ENCODE peak calls at places on chromosomes 1 and 21, in ten cellular contexts. O is thoracic aorta; L is keratinocyte; C is H9; Y is CD4-positive, alpha-beta T cell; S is H1; T is uterus; G is CD8-positive, alpha-beta memory T cell; W is dorsolateral prefrontal cortex; A is left lung. H is an unnamed sample.

GRCh38 chr1:11051781-11052510 is 4.9 kb upstream of the MASP2 start:
- DNase-seq in O (no peak), L (no peak), C (no peak), Y (no peak), S (no peak), T (no peak), G (no peak), W (no peak), A (no peak), H (no peak)

GRCh38 chr1:238951809-238952208 is 434.6 kb upstream of the CHRM3 start:
- DNase-seq in O (no peak), L (peak; percentile 4), C (no peak), Y (no peak), S (no peak), T (no peak), G (no peak), W (no peak), A (no peak), H (no peak)

GRCh38 chr1:3106216-3106615 is 37.2 kb downstream of the PRDM16 start:
- DNase-seq in O (no peak), L (no peak), C (no peak), Y (no peak), S (no peak), T (no peak), G (no peak), W (no peak), A (no peak), H (no peak)

GRCh38 chr21:45552696-45553391 is 10.6 kb upstream of the SLC19A1 start:
- DNase-seq in O (no peak), L (no peak), C (peak; percentile 26), Y (no peak), S (no peak), T (no peak), G (peak; percentile 42), W (peak; percentile 41), A (no peak), H (no peak)

GRCh38 chr1:179969962-179970361 is 15.4 kb downstream of the CEP350 start:
- DNase-seq in O (no peak), L (no peak), C (no peak), Y (no peak), S (no peak), T (no peak), G (no peak), W (no peak), A (no peak), H (no peak)

GRCh38 chr21:36627242-36627641 is 71.7 kb upstream of the SIM2 start:
- DNase-seq in O (no peak), L (no peak), C (no peak), Y (no peak), S (no peak), T (no peak), G (no peak), W (no peak), A (no peak), H (no peak)

GRCh38 chr1:160658956-160659255 is 12.1 kb upstream of the SLAMF1 start:
- DNase-seq in O (no peak), L (no peak), C (no peak), Y (no peak), S (no peak), T (no peak), G (no peak), W (no peak), A (no peak), H (no peak)

GRCh38 chr21:34345091-34345871 is 18.5 kb upstream of the KCNE2 start:
- DNase-seq in O (no peak), L (no peak), C (no peak), Y (no peak), S (no peak), T (no peak), G (no peak), W (no peak), A (no peak), H (no peak)

GRCh38 chr1:3387401-3387800 is 67.1 kb upstream of the ARHGEF16 start:
- DNase-seq in O (no peak), L (no peak), C (no peak), Y (no peak), S (no peak), T (no peak), G (no peak), W (no peak), A (no peak), H (no peak)

GRCh38 chr21:19475525-19475924 is 1071.9 kb upstream of the TMPRSS15 start:
- DNase-seq in O (no peak), L (no peak), C (no peak), Y (no peak), S (no peak), T (no peak), G (no peak), W (no peak), A (no peak), H (no peak)

GRCh38 chr1:29700522-29700921 is 464.2 kb downstream of the PTPRU start:
- DNase-seq in O (no peak), L (no peak), C (no peak), Y (no peak), S (no peak), T (no peak), G (no peak), W (no peak), A (no peak), H (no peak)

GRCh38 chr1:115031595-115031994 is 2.0 kb downstream of the TSHB start:
- DNase-seq in O (no peak), L (no peak), C (no peak), Y (no peak), S (no peak), T (no peak), G (no peak), W (no peak), A (no peak), H (no peak)
- H3K27me3 ChIP-seq in O (no peaks in the 10 kb centered on the region), L (no peaks in the 10 kb centered on the region), C (no peaks in the 10 kb centered on the region), Y (no peaks in the 10 kb centered on the region), S (no peaks in the 10 kb centered on the region), T (no peaks in the 10 kb centered on the region), G (no peaks in the 10 kb centered on the region), W (peaks cover 5% of the 10 kb centered on the region), A (no peaks in the 10 kb centered on the region), H (no peaks in the 10 kb centered on the region)

GRCh38 chr1:9826087-9826486 is 2.3 kb upstream of the CLSTN1 start:
- DNase-seq in O (no peak), L (no peak), C (no peak), Y (no peak), S (no peak), T (no peak), G (no peak), W (no peak), A (no peak), H (no peak)
- H3K27me3 ChIP-seq in O (no peaks in the 10 kb centered on the region), L (no peaks in the 10 kb centered on the region), C (peaks cover 6% of the 10 kb centered on the region), Y (no peaks in the 10 kb centered on the region), S (peaks cover 15% of the 10 kb centered on the region), T (no peaks in the 10 kb centered on the region), G (no peaks in the 10 kb centered on the region), W (no peaks in the 10 kb centered on the region), A (no peaks in the 10 kb centered on the region), H (no peaks in the 10 kb centered on the region)

GRCh38 chr1:44543816-44544185 is 130.5 kb downstream of the TMEM53 start:
- DNase-seq in O (no peak), L (no peak), C (peak; percentile 64), Y (no peak), S (no peak), T (no peak), G (no peak), W (no peak), A (no peak), H (no peak)
- H3K27me3 ChIP-seq in O (no peaks in the 10 kb centered on the region), L (peaks cover 3% of the 10 kb centered on the region), C (no peaks in the 10 kb centered on the region), Y (peaks cover 14% of the 10 kb centered on the region), S (no peaks in the 10 kb centered on the region), T (no peaks in the 10 kb centered on the region), G (peaks cover 4% of the 10 kb centered on the region), W (no peaks in the 10 kb centered on the region), A (no peaks in the 10 kb centered on the region), H (no peaks in the 10 kb centered on the region)

DNA sequence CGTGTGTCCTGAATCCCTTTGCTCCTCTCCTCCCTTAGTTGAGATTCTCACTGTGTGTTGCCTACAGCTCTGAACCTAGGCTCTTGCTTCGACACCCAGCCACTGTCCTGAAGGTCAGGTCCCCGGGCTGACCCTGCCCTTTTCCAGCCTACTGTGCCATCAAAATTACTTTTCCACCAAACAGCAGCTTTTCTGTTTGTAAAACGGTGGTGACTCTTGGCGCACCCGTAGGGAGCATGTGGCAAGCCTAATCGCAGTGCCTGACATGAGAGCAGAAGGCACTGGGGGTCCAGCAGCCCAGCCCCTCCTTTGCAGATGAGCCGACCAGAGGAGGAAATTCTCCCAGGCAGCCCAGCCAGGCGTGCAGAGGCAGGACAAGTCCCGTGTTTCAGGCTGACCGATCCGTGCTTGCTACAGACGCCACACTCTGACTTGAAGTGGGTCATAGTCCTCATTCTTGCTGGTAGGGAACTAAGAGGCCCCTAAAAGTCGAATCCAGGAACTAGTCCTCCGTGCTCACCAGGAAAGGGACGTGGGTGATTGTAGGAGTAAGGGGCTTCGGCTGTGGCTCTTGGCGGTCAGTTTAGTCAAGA is 6.8 kb downstream of the GPR137B start:
- DNase-seq in O (no peak), L (no peak), C (no peak), Y (no peak), S (no peak), T (no peak), G (no peak), W (no peak), A (no peak), H (no peak)
- H3K27me3 ChIP-seq in O (no peaks in the 10 kb centered on the region), L (no peaks in the 10 kb centered on the region), C (no peaks in the 10 kb centered on the region), Y (no peaks in the 10 kb centered on the region), S (peaks cover under 1% of the 10 kb centered on the region), T (no peaks in the 10 kb centered on the region), G (no peaks in the 10 kb centered on the region), W (no peaks in the 10 kb centered on the region), A (no peaks in the 10 kb centered on the region), H (no peaks in the 10 kb centered on the region)